ENCODE peak calls at places on chromosomes 5 and 9, in four cellular contexts. One of them, this sample, is unnamed. For H3K27me3, the result is how much of the 10 kb centered on the place peaks cover.

GRCh38 chr5:147558826-147559225 is 49.0 kb upstream of the DPYSL3 start:
- DNase-seq in pancreas: no peak
- DNase-seq in tibial nerve: peak
- DNase-seq in CD8-positive, alpha-beta T cell: no peak
- DNase-seq in this sample: no peak

GRCh38 chr5:142143878-142144277 is 35.3 kb downstream of the NDFIP1 start:
- DNase-seq in pancreas: no peak
- DNase-seq in tibial nerve: no peak
- DNase-seq in CD8-positive, alpha-beta T cell: no peak
- DNase-seq in this sample: peak

GRCh38 chr5:16713386-16713928 is 96.7 kb upstream of the RETREG1 start:
- DNase-seq in pancreas: no peak
- DNase-seq in tibial nerve: peak
- DNase-seq in CD8-positive, alpha-beta T cell: no peak
- DNase-seq in this sample: no peak

GRCh38 chr5:151589878-151590570 is 1.1 kb downstream of the FAT2 start:
- DNase-seq in pancreas: no peak
- DNase-seq in tibial nerve: no peak
- DNase-seq in CD8-positive, alpha-beta T cell: no peak
- DNase-seq in this sample: no peak

GRCh38 chr9:8660383-8660782 is 860.8 kb upstream of the DMAC1 start:
- DNase-seq in pancreas: peak
- DNase-seq in tibial nerve: peak
- DNase-seq in CD8-positive, alpha-beta T cell: no peak
- DNase-seq in this sample: no peak

GRCh38 chr5:154179846-154180710 is 10.5 kb upstream of the GALNT10 start:
- DNase-seq in pancreas: no peak
- DNase-seq in tibial nerve: no peak
- DNase-seq in CD8-positive, alpha-beta T cell: no peak
- DNase-seq in this sample: peak

GRCh38 chr5:129664336-129664937 is 83.5 kb upstream of the MINAR2 start:
- DNase-seq in pancreas: peak
- DNase-seq in tibial nerve: peak
- DNase-seq in CD8-positive, alpha-beta T cell: no peak
- DNase-seq in this sample: peak

GRCh38 chr5:137470111-137470920 is 28.8 kb downstream of the SPOCK1 start:
- DNase-seq in pancreas: no peak
- DNase-seq in tibial nerve: peak
- DNase-seq in CD8-positive, alpha-beta T cell: no peak
- DNase-seq in this sample: no peak

GRCh38 chr9:20788526-20789421 is 104.7 kb downstream of the FOCAD start:
- DNase-seq in pancreas: no peak
- DNase-seq in tibial nerve: no peak
- DNase-seq in CD8-positive, alpha-beta T cell: no peak
- DNase-seq in this sample: no peak

GRCh38 chr9:91723420-91724067 is 226.5 kb downstream of the ROR2 start:
- DNase-seq in pancreas: no peak
- DNase-seq in tibial nerve: no peak
- DNase-seq in CD8-positive, alpha-beta T cell: no peak
- DNase-seq in this sample: no peak

GRCh38 chr5:14343376-14343775 is 200.2 kb downstream of the TRIO start:
- DNase-seq in pancreas: no peak
- DNase-seq in tibial nerve: no peak
- DNase-seq in CD8-positive, alpha-beta T cell: no peak
- DNase-seq in this sample: no peak

GRCh38 chr5:113164016-113164415 is 187.4 kb downstream of the DCP2 start:
- DNase-seq in pancreas: no peak
- DNase-seq in tibial nerve: no peak
- DNase-seq in CD8-positive, alpha-beta T cell: no peak
- DNase-seq in this sample: no peak

GRCh38 chr5:60634054-60634453 is 65.9 kb downstream of the DEPDC1B start:
- DNase-seq in pancreas: no peak
- DNase-seq in tibial nerve: no peak
- DNase-seq in CD8-positive, alpha-beta T cell: no peak
- DNase-seq in this sample: no peak

GRCh38 chr5:120527251-120527650 is 63.2 kb downstream of the PRR16 start:
- DNase-seq in pancreas: no peak
- DNase-seq in tibial nerve: no peak
- DNase-seq in CD8-positive, alpha-beta T cell: no peak
- DNase-seq in this sample: no peak

GRCh38 chr9:99076483-99077171 is 28.3 kb upstream of the TGFBR1 start:
- DNase-seq in pancreas: no peak
- DNase-seq in tibial nerve: no peak
- DNase-seq in CD8-positive, alpha-beta T cell: peak
- DNase-seq in this sample: peak

GRCh38 chr9:81318571-81318970 is 370.8 kb downstream of the TLE1 start:
- DNase-seq in pancreas: no peak
- DNase-seq in tibial nerve: no peak
- DNase-seq in CD8-positive, alpha-beta T cell: no peak
- DNase-seq in this sample: no peak

GRCh38 chr9:130446111-130446861 is 1.5 kb downstream of the ASS1 start:
- DNase-seq in pancreas: peak
- DNase-seq in tibial nerve: peak
- DNase-seq in CD8-positive, alpha-beta T cell: no peak
- DNase-seq in this sample: no peak

GRCh38 chr5:6734781-6735180 is 21.5 kb downstream of the TENT4A start:
- DNase-seq in pancreas: no peak
- DNase-seq in tibial nerve: no peak
- DNase-seq in CD8-positive, alpha-beta T cell: no peak
- DNase-seq in this sample: no peak

GRCh38 chr9:26112724-26113123 is 434.5 kb upstream of the TUSC1 start:
- DNase-seq in pancreas: no peak
- DNase-seq in tibial nerve: no peak
- DNase-seq in CD8-positive, alpha-beta T cell: no peak
- DNase-seq in this sample: no peak

GRCh38 chr9:93198839-93199625 is 15.1 kb downstream of the WNK2 start:
- DNase-seq in pancreas: no peak
- DNase-seq in tibial nerve: no peak
- DNase-seq in CD8-positive, alpha-beta T cell: no peak
- DNase-seq in this sample: no peak

GRCh38 chr5:79842006-79842881 is 148.8 kb downstream of the MTX3 start:
- DNase-seq in pancreas: no peak
- DNase-seq in tibial nerve: no peak
- DNase-seq in CD8-positive, alpha-beta T cell: no peak
- DNase-seq in this sample: no peak

GRCh38 chr5:178476531-178476930 is 113.7 kb downstream of the COL23A1 start:
- DNase-seq in pancreas: no peak
- DNase-seq in tibial nerve: no peak
- DNase-seq in CD8-positive, alpha-beta T cell: no peak
- DNase-seq in this sample: no peak

GRCh38 chr5:60102961-60103683 is 209.6 kb upstream of the PDE4D start:
- DNase-seq in pancreas: no peak
- DNase-seq in tibial nerve: no peak
- DNase-seq in CD8-positive, alpha-beta T cell: no peak
- DNase-seq in this sample: no peak

GRCh38 chr9:122200960-122201635 is 27.7 kb downstream of the LHX6 start:
- DNase-seq in pancreas: no peak
- DNase-seq in tibial nerve: no peak
- DNase-seq in CD8-positive, alpha-beta T cell: no peak
- DNase-seq in this sample: no peak

GRCh38 chr9:111691686-111692329 is 30.4 kb downstream of the GNG10 start:
- DNase-seq in pancreas: no peak
- DNase-seq in tibial nerve: no peak
- DNase-seq in CD8-positive, alpha-beta T cell: no peak
- DNase-seq in this sample: peak

GRCh38 chr9:95023217-95024003 is 294.1 kb downstream of the FANCC start:
- DNase-seq in pancreas: no peak
- DNase-seq in tibial nerve: no peak
- DNase-seq in CD8-positive, alpha-beta T cell: no peak
- DNase-seq in this sample: no peak

GRCh38 chr5:131286400-131286715 is 22.5 kb downstream of the CDC42SE2 start:
- DNase-seq in pancreas: no peak
- DNase-seq in tibial nerve: no peak
- DNase-seq in CD8-positive, alpha-beta T cell: no peak
- DNase-seq in this sample: no peak

GRCh38 chr9:135248111-135248510 is 160.6 kb downstream of the OLFM1 start:
- DNase-seq in pancreas: no peak
- DNase-seq in tibial nerve: no peak
- DNase-seq in CD8-positive, alpha-beta T cell: no peak
- DNase-seq in this sample: no peak

GRCh38 chr5:125310749-125311148 is 564.3 kb upstream of the ZNF608 start:
- DNase-seq in pancreas: no peak
- DNase-seq in tibial nerve: no peak
- DNase-seq in CD8-positive, alpha-beta T cell: no peak
- DNase-seq in this sample: no peak

GRCh38 chr5:31563216-31563615 is 31.1 kb downstream of the C5orf22 start:
- DNase-seq in pancreas: no peak
- DNase-seq in tibial nerve: no peak
- DNase-seq in CD8-positive, alpha-beta T cell: no peak
- DNase-seq in this sample: no peak

GRCh38 chr5:170296036-170296934 is 1.3 kb downstream of the LCP2 start:
- DNase-seq in pancreas: no peak
- DNase-seq in tibial nerve: no peak
- DNase-seq in CD8-positive, alpha-beta T cell: no peak
- DNase-seq in this sample: no peak

GRCh38 chr9:130042406-130042930 is 521 bp downstream of the FNBP1 start:
- DNase-seq in pancreas: no peak
- DNase-seq in tibial nerve: no peak
- DNase-seq in CD8-positive, alpha-beta T cell: no peak
- DNase-seq in this sample: no peak

GRCh38 chr5:148556835-148557234 is 97.5 kb downstream of the HTR4 start:
- DNase-seq in pancreas: no peak
- DNase-seq in tibial nerve: no peak
- DNase-seq in CD8-positive, alpha-beta T cell: no peak
- DNase-seq in this sample: no peak

GRCh38 chr5:137619191-137619870 is 116.6 kb downstream of the KLHL3 start:
- DNase-seq in pancreas: peak
- DNase-seq in tibial nerve: peak
- DNase-seq in CD8-positive, alpha-beta T cell: no peak
- DNase-seq in this sample: no peak

GRCh38 chr9:83934569-83935275 is 13.5 kb upstream of the KIF27 start:
- DNase-seq in pancreas: no peak
- DNase-seq in tibial nerve: no peak
- DNase-seq in CD8-positive, alpha-beta T cell: no peak
- DNase-seq in this sample: no peak

GRCh38 chr5:135913713-135914626 is 18.3 kb upstream of the IL9 start:
- DNase-seq in pancreas: no peak
- DNase-seq in tibial nerve: no peak
- DNase-seq in CD8-positive, alpha-beta T cell: no peak
- DNase-seq in this sample: peak

GRCh38 chr5:150578781-150579461 is 61.5 kb upstream of the SYNPO start:
- DNase-seq in pancreas: no peak
- DNase-seq in tibial nerve: no peak
- DNase-seq in CD8-positive, alpha-beta T cell: no peak
- DNase-seq in this sample: no peak

GRCh38 chr5:157761690-157762611 is 18.4 kb downstream of the LSM11 start:
- DNase-seq in pancreas: peak
- DNase-seq in tibial nerve: no peak
- DNase-seq in CD8-positive, alpha-beta T cell: no peak
- DNase-seq in this sample: no peak

GRCh38 chr5:87303324-87303723 is 35.6 kb downstream of the RASA1 start:
- DNase-seq in pancreas: no peak
- DNase-seq in tibial nerve: no peak
- DNase-seq in CD8-positive, alpha-beta T cell: no peak
- DNase-seq in this sample: no peak

GRCh38 chr5:91928751-91929521 is 545.8 kb upstream of the ARRDC3 start:
- DNase-seq in pancreas: no peak
- DNase-seq in tibial nerve: no peak
- DNase-seq in CD8-positive, alpha-beta T cell: no peak
- DNase-seq in this sample: no peak

GRCh38 chr9:77025146-77025545 is 5.7 kb downstream of the FOXB2 start:
- DNase-seq in pancreas: no peak
- DNase-seq in tibial nerve: no peak
- DNase-seq in CD8-positive, alpha-beta T cell: no peak
- DNase-seq in this sample: no peak
- H3K27me3 ChIP-seq in pancreas: under half
- H3K27me3 ChIP-seq in tibial nerve: under half
- H3K27me3 ChIP-seq in CD8-positive, alpha-beta T cell: under half
- H3K27me3 ChIP-seq in this sample: under half

GRCh38 chr5:175867587-175868347 is 3.6 kb upstream of the CPLX2 start:
- DNase-seq in pancreas: no peak
- DNase-seq in tibial nerve: no peak
- DNase-seq in CD8-positive, alpha-beta T cell: no peak
- DNase-seq in this sample: no peak
- H3K27me3 ChIP-seq in pancreas: under half
- H3K27me3 ChIP-seq in tibial nerve: under half
- H3K27me3 ChIP-seq in CD8-positive, alpha-beta T cell: under half
- H3K27me3 ChIP-seq in this sample: under half

GRCh38 chr9:16000826-16001225 is 448.0 kb downstream of the CCDC171 start:
- DNase-seq in pancreas: no peak
- DNase-seq in tibial nerve: no peak
- DNase-seq in CD8-positive, alpha-beta T cell: no peak
- DNase-seq in this sample: no peak
- H3K27me3 ChIP-seq in pancreas: under half
- H3K27me3 ChIP-seq in tibial nerve: under half
- H3K27me3 ChIP-seq in CD8-positive, alpha-beta T cell: under half
- H3K27me3 ChIP-seq in this sample: under half

GRCh38 chr5:1771149-1772065 is 28.2 kb downstream of the MRPL36 start:
- DNase-seq in pancreas: no peak
- DNase-seq in tibial nerve: no peak
- DNase-seq in CD8-positive, alpha-beta T cell: no peak
- DNase-seq in this sample: no peak
- H3K27me3 ChIP-seq in pancreas: under half
- H3K27me3 ChIP-seq in tibial nerve: under half
- H3K27me3 ChIP-seq in CD8-positive, alpha-beta T cell: under half
- H3K27me3 ChIP-seq in this sample: under half

DNA sequence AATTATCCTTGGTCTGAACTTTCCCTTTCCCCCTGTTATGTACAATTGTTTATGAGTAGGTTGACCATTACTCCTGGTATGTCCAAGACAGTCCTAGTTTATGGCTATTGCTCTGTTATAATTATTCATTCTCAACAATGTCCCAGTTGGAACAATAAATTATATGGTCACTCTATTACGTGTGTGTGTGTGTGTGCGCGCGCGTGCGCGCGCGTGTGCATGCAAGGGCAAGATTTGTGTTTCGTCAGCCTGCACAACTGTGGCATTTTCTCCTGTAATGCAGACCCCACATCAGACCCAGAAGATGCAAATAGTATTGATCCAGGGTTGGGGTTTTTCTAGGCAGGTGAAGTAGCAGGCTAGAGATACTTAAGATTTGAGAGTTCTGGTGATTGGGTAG is 88.4 kb downstream of the ESM1 start:
- DNase-seq in pancreas: no peak
- DNase-seq in tibial nerve: no peak
- DNase-seq in CD8-positive, alpha-beta T cell: no peak
- DNase-seq in this sample: no peak
- H3K27me3 ChIP-seq in pancreas: under half
- H3K27me3 ChIP-seq in tibial nerve: under half
- H3K27me3 ChIP-seq in CD8-positive, alpha-beta T cell: under half
- H3K27me3 ChIP-seq in this sample: under half

GRCh38 chr9:137470785-137471184 is 11.7 kb upstream of the NSMF start:
- DNase-seq in pancreas: no peak
- DNase-seq in tibial nerve: no peak
- DNase-seq in CD8-positive, alpha-beta T cell: no peak
- DNase-seq in this sample: no peak

GRCh38 chr9:137477778-137478612 is 18.9 kb upstream of the NSMF start:
- DNase-seq in pancreas: no peak
- DNase-seq in tibial nerve: no peak
- DNase-seq in CD8-positive, alpha-beta T cell: no peak
- DNase-seq in this sample: no peak

GRCh38 chr9:137476856-137477255 is 17.7 kb upstream of the NSMF start:
- DNase-seq in pancreas: no peak
- DNase-seq in tibial nerve: no peak
- DNase-seq in CD8-positive, alpha-beta T cell: no peak
- DNase-seq in this sample: no peak

GRCh38 chr9:137475666-137476065 is 16.5 kb upstream of the NSMF start:
- DNase-seq in pancreas: no peak
- DNase-seq in tibial nerve: no peak
- DNase-seq in CD8-positive, alpha-beta T cell: no peak
- DNase-seq in this sample: no peak

GRCh38 chr9:137474271-137474670 is 15.1 kb upstream of the NSMF start:
- DNase-seq in pancreas: no peak
- DNase-seq in tibial nerve: no peak
- DNase-seq in CD8-positive, alpha-beta T cell: no peak
- DNase-seq in this sample: no peak
- H3K27me3 ChIP-seq in pancreas: under half
- H3K27me3 ChIP-seq in tibial nerve: under half
- H3K27me3 ChIP-seq in CD8-positive, alpha-beta T cell: under half
- H3K27me3 ChIP-seq in this sample: under half

This sample was measured in CD4-positive, alpha-beta memory T cell.